ENCODE peak calls at places on chromosomes 12 and 14, in eight cellular contexts. Y is A549, W is left lung, G is fibroblast of lung, P is uterus, S is Peyer's patch, F is neural progenitor cell, E is cardiac muscle cell. X is an unnamed sample.

GRCh38 chr12:94458882-94459772 is 540 bp downstream of the CEP83 start:
- DNase-seq in P (no peak), W (no peak), E (peak), F (no peak), G (peak), S (no peak), Y (peak), X (no peak)

GRCh38 chr14:60166144-60166543 is 946 bp upstream of the DHRS7 start:
- DNase-seq in W (no peak), Y (no peak), P (no peak), E (no peak), S (peak), F (no peak), G (no peak), X (no peak)

GRCh38 chr12:98126637-98127335 is 388.6 kb upstream of the TMPO start:
- DNase-seq in S (no peak), E (peak), G (no peak), P (no peak), W (no peak), Y (no peak), F (no peak), X (no peak)

GRCh38 chr12:21992823-21993222 is 51.6 kb upstream of the ABCC9 start:
- DNase-seq in E (peak), F (no peak), Y (no peak), W (no peak), G (no peak), S (peak), P (no peak), X (no peak)

GRCh38 chr12:42798811-42799438 is 209.4 kb upstream of the PRICKLE1 start:
- DNase-seq in P (no peak), S (no peak), F (no peak), E (peak), G (peak), Y (no peak), W (no peak), X (no peak)

GRCh38 chr14:89681086-89682018 is 264.3 kb upstream of the FOXN3 start:
- DNase-seq in F (no peak), W (no peak), E (no peak), G (no peak), Y (no peak), S (peak), P (no peak), X (no peak)

GRCh38 chr12:131605304-131605829 is 105.5 kb upstream of the SFSWAP start:
- DNase-seq in G (no peak), F (no peak), S (no peak), W (no peak), P (no peak), Y (no peak), E (no peak), X (no peak)

GRCh38 chr12:74780458-74781241 is 243.0 kb downstream of the ATXN7L3B start:
- DNase-seq in G (peak), P (no peak), W (no peak), S (no peak), F (no peak), E (no peak), Y (no peak), X (no peak)

GRCh38 chr14:21974741-21975140 is 301.1 kb upstream of the OR4E1 start:
- DNase-seq in P (no peak), E (no peak), F (no peak), W (no peak), Y (no peak), S (no peak), G (no peak), X (no peak)

GRCh38 chr12:107478881-107479280 is 206.7 kb upstream of the PWP1 start:
- DNase-seq in Y (no peak), E (no peak), F (no peak), S (no peak), G (peak), P (no peak), W (no peak), X (no peak)

GRCh38 chr12:65934480-65935115 is 110.3 kb downstream of the HMGA2 start:
- DNase-seq in Y (no peak), G (no peak), W (no peak), F (no peak), E (no peak), S (no peak), P (no peak), X (no peak)

GRCh38 chr14:88140874-88141273 is 135.9 kb downstream of the GPR65 start:
- DNase-seq in E (no peak), Y (no peak), P (no peak), W (no peak), S (no peak), F (peak), G (no peak), X (no peak)

GRCh38 chr14:53519137-53519536 is 366.0 kb upstream of the DDHD1 start:
- DNase-seq in G (peak), F (no peak), P (no peak), W (no peak), S (no peak), Y (no peak), E (no peak), X (no peak)

GRCh38 chr12:109157986-109158385 is 41.6 kb downstream of the ACACB start:
- DNase-seq in F (no peak), E (no peak), G (no peak), W (no peak), S (no peak), Y (no peak), P (no peak), X (no peak)

GRCh38 chr14:69963966-69964365 is 84.8 kb downstream of the SMOC1 start:
- DNase-seq in W (no peak), Y (no peak), G (no peak), E (no peak), P (no peak), F (no peak), S (no peak), X (no peak)

GRCh38 chr14:62162998-62163589 is 400.9 kb downstream of the SNAPC1 start:
- DNase-seq in S (no peak), W (no peak), F (peak), Y (peak), E (peak), G (peak), P (no peak), X (no peak)

GRCh38 chr12:117966511-117966910 is 2.3 kb downstream of the KSR2 start:
- DNase-seq in W (no peak), Y (no peak), F (no peak), E (no peak), G (no peak), P (no peak), S (no peak), X (no peak)

GRCh38 chr14:23895480-23895879 is 58.1 kb upstream of the DHRS4 start:
- DNase-seq in G (no peak), F (no peak), P (no peak), Y (no peak), E (peak), S (no peak), W (no peak), X (no peak)

GRCh38 chr12:22738945-22739344 is 114.0 kb downstream of the ETNK1 start:
- DNase-seq in P (no peak), G (peak), W (no peak), Y (no peak), E (no peak), F (no peak), S (no peak), X (no peak)

GRCh38 chr14:100083706-100084105 is 18.5 kb downstream of the EVL start:
- DNase-seq in W (no peak), S (no peak), F (no peak), G (peak), E (no peak), Y (no peak), P (no peak), X (no peak)

GRCh38 chr14:68195126-68195525 is 375.5 kb downstream of the RAD51B start:
- DNase-seq in S (no peak), E (no peak), F (no peak), G (no peak), P (no peak), W (no peak), Y (peak), X (no peak)

GRCh38 chr12:80837342-80837978 is 100.3 kb downstream of the LIN7A start:
- DNase-seq in S (no peak), E (peak), P (peak), Y (peak), F (peak), W (no peak), G (peak), X (no peak)

GRCh38 chr12:27303139-27304111 is 29.2 kb upstream of the BMAL2 start:
- DNase-seq in P (no peak), S (no peak), F (no peak), Y (peak), E (no peak), G (no peak), W (no peak), X (no peak)

GRCh38 chr12:2634481-2634880 is 160.3 kb upstream of the FKBP4 start:
- DNase-seq in Y (no peak), S (no peak), G (no peak), E (no peak), P (no peak), F (no peak), W (no peak), X (no peak)

GRCh38 chr14:93042968-93043940 is 72.5 kb downstream of the ITPK1 start:
- DNase-seq in E (peak), P (no peak), F (no peak), G (peak), Y (peak), S (peak), W (peak), X (no peak)

GRCh38 chr12:111094157-111094772 is 173.9 kb upstream of the MYL2 start:
- DNase-seq in Y (no peak), P (no peak), W (no peak), F (no peak), S (peak), E (no peak), G (no peak), X (no peak)

GRCh38 chr12:88453323-88453722 is 126.9 kb downstream of the KITLG start:
- DNase-seq in Y (no peak), F (no peak), P (no peak), E (no peak), S (no peak), G (peak), W (no peak), X (no peak)

GRCh38 chr14:101839236-101839635 is 77.7 kb downstream of the PPP2R5C start:
- DNase-seq in G (no peak), S (peak), P (no peak), W (no peak), Y (no peak), E (no peak), F (no peak), X (no peak)

GRCh38 chr14:34324363-34324795 is 137.7 kb downstream of the SPTSSA start:
- DNase-seq in G (peak), P (no peak), E (peak), S (no peak), W (no peak), Y (peak), F (peak), X (no peak)

GRCh38 chr12:95611676-95612309 is 60.5 kb upstream of the USP44 start:
- DNase-seq in G (peak), E (no peak), W (no peak), F (no peak), Y (peak), S (no peak), P (no peak), X (no peak)

GRCh38 chr12:11228268-11228879 is 41.1 kb downstream of the PRB3 start:
- DNase-seq in W (no peak), S (no peak), G (peak), E (peak), F (peak), Y (peak), P (no peak), X (no peak)

GRCh38 chr14:90842726-90843125 is 26.5 kb upstream of the TTC7B start:
- DNase-seq in W (no peak), Y (no peak), F (no peak), G (no peak), P (no peak), E (peak), S (no peak), X (no peak)

GRCh38 chr14:71328183-71328582 is 420.9 kb downstream of the PCNX1 start:
- DNase-seq in P (no peak), W (no peak), S (no peak), G (peak), F (no peak), E (no peak), Y (no peak), X (no peak)

GRCh38 chr14:105492966-105493871 is 2.2 kb downstream of the TEDC1 start:
- DNase-seq in Y (peak), F (no peak), G (no peak), E (no peak), W (peak), S (no peak), P (peak), X (no peak)

GRCh38 chr14:83300454-83301064 is 1766.9 kb upstream of the SEL1L start:
- DNase-seq in W (no peak), E (peak), Y (peak), P (no peak), S (no peak), F (peak), G (peak), X (no peak)

GRCh38 chr12:113591480-113591971 is 119.9 kb upstream of the LHX5 start:
- DNase-seq in Y (no peak), P (no peak), S (no peak), W (no peak), F (peak), G (no peak), E (no peak), X (no peak)

GRCh38 chr14:91870001-91870400 is 2.7 kb upstream of the TC2N start:
- DNase-seq in P (no peak), Y (peak), W (no peak), G (no peak), E (no peak), F (no peak), S (peak), X (no peak)

GRCh38 chr12:53937099-53937498 is 1.5 kb upstream of the HOXC13 start:
- DNase-seq in Y (no peak), P (no peak), G (no peak), E (no peak), F (no peak), S (no peak), W (no peak), X (no peak)

DNA sequence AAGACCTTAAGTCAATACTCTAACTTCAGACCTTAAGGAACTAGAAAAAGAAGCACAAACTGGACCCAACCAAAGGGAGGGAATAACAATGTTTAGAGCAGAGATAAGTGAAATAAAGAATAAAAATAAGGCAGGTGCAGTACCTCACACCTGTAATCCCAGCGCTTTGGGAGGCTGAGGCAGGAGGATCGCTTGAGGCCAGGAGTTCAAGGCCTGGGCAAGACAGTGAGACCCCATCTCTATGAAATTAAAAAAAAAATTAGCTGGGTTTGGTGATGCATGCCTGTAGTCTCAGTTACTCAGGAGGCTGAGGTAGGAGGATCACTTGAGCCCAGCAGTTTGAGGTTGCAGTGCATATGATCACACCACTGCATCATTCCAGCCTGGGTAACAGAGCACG is 9.1 kb downstream of the TFCP2 start:
- DNase-seq in S (no peak), G (no peak), P (no peak), W (no peak), E (no peak), F (no peak), Y (no peak), X (no peak)
- TF ChIP-seq CTCF in S (no peak), G (no peak), P (no peak), W (no peak), E (no peak), F (no peak), Y (no peak), X (no peak)

GRCh38 chr12:102917026-102917787 is at the start of gene PAH:
- DNase-seq in S (peak), G (no peak), W (no peak), P (no peak), Y (no peak), E (no peak), F (peak), X (no peak)
- H3K4me3 ChIP-seq in S (peak), G (no peak), W (peak), P (no peak), Y (no peak), E (peak), F (peak), X (peak)

GRCh38 chr12:12612403-12612802 is 727 bp downstream of the CREBL2 start:
- DNase-seq in F (peak), G (peak), W (no peak), Y (peak), E (peak), S (no peak), P (no peak), X (no peak)

GRCh38 chr12:12613334-12613733 is 1.7 kb downstream of the CREBL2 start:
- DNase-seq in E (no peak), S (no peak), G (no peak), F (no peak), Y (no peak), P (no peak), W (no peak), X (no peak)

GRCh38 chr12:12609692-12610091 is 2.0 kb upstream of the CREBL2 start:
- DNase-seq in S (no peak), W (no peak), G (no peak), P (no peak), F (no peak), Y (no peak), E (no peak), X (no peak)

GRCh38 chr12:12610711-12611110 is 965 bp upstream of the CREBL2 start:
- DNase-seq in E (no peak), P (no peak), G (no peak), F (no peak), S (peak), W (no peak), Y (no peak), X (no peak)

GRCh38 chr12:12611512-12612306 is at the start of gene CREBL2:
- DNase-seq in W (peak), G (peak), S (peak), F (peak), P (peak), E (peak), Y (peak), X (peak)
- TF ChIP-seq CTCF in W (no peak), G (no peak), S (no peak), F (no peak), P (no peak), E (no peak), Y (no peak), X (no peak)

GRCh38 chr14:103395245-103395644 is 10.0 kb downstream of the MARK3 start:
- DNase-seq in E (no peak), G (peak), F (no peak), S (no peak), Y (no peak), P (no peak), W (no peak), X (no peak)

GRCh38 chr14:103396463-103396862 is 11.2 kb downstream of the MARK3 start:
- DNase-seq in F (no peak), Y (no peak), E (no peak), W (no peak), G (no peak), P (no peak), S (no peak), X (no peak)

GRCh38 chr14:103400537-103400936 is 15.3 kb downstream of the MARK3 start:
- DNase-seq in E (no peak), G (no peak), Y (no peak), F (no peak), S (no peak), W (no peak), P (no peak), X (no peak)

GRCh38 chr14:103401223-103402214 is 16.3 kb downstream of the MARK3 start:
- DNase-seq in P (no peak), S (no peak), Y (no peak), G (peak), E (peak), F (peak), W (no peak), X (no peak)

DNA sequence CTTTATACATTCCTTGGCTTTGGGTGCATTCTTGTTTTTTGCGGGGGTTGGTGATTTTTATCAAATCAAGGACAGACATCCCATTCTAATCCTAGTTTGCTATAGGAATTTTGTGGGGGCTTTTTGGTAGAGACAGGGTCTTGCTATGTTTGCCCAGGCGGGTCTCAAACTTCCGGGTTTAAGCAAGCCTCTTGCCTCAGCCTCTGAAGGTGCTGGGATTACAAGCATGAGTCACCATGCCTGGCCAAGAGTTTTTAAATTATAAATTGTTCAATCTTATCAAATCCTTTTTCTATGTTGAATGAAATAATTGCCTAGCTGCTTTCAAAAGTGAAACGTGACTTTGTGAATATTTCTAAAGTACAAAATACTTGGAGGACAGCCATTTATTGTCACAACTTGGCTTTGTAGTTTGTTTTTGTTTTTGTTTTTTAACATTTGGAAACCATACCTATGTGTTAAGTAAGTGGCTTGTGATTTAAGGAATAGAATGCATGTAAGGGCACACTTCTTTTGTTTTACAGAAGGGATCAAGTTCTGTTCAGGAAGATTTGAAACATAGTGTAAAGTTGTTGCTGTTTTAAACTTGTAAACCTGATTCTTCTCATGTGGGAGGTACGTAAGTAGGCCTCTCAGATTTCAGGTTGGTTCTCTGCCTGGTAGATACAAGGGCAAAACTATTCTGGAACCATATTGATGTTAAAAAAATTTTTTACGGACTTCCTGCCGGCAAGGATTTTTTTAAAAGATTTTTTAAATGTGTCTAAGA is 13.4 kb downstream of the MARK3 start:
- DNase-seq in W (no peak), Y (peak), S (no peak), F (no peak), P (no peak), E (peak), G (peak), X (no peak)
- H3K4me3 ChIP-seq in W (no peak), Y (no peak), S (no peak), F (no peak), P (no peak), E (no peak), G (no peak), X (no peak)

GRCh38 chr12:76156314-76156713 is 71.8 kb upstream of the NAP1L1 start:
- DNase-seq in W (no peak), G (no peak), Y (no peak), P (no peak), S (no peak), F (no peak), E (no peak), X (no peak)

GRCh38 chr12:76155157-76155556 is 70.7 kb upstream of the NAP1L1 start:
- DNase-seq in W (no peak), Y (no peak), P (no peak), G (no peak), S (no peak), F (no peak), E (no peak), X (no peak)

GRCh38 chr12:76153616-76154015 is 69.1 kb upstream of the NAP1L1 start:
- DNase-seq in Y (no peak), F (no peak), S (no peak), P (no peak), E (no peak), W (no peak), G (no peak), X (no peak)

DNA sequence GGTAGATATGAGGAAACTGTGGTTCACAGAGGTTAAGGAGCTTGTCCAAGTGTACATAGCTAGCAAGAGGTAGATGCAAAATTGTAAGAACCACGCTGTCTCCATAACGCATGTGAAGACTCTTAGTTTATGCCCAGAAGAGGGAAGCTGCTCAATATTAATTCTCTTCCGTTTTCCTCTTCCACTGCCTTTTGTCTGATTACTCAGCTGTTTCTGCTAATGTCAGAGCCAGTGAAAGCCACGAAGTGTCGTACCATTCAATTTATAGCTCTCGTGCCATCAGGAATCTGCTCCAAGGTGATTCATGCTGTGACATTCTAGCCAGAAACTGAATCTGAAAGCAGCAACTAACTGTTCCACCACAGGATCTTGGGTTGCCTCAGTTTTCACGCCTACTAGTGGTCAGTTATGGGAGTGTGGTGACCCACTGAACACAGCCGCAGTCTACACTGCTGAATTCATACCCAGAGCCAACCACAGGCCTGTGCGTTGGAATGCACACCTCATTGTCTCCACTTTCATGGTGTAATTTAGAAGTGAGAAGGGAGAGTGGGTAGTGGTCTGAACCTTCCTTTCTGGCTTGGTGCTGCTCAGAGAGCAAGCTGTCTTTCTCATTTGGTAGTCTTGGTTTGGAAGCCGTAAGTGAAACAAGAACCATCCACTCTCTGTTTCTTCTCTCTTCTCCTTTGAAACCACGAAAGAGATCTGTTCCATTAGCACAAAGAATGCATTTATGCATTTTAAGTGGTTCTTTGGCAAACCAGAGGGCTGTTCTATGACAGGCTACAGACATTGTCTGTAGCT is 74.2 kb upstream of the NAP1L1 start:
- DNase-seq in F (peak), Y (peak), G (peak), E (peak), S (peak), W (no peak), P (no peak), X (no peak)
- TF ChIP-seq CTCF in F (peak), Y (peak), G (peak), E (peak), S (peak), W (peak), P (no peak), X (peak)